ENCODE peak calls at places on chromosomes 2 and 18, in ten cellular contexts. V is psoas muscle; R is right cardiac atrium; Q is mucosa of descending colon; O is fibroblast of lung; H is PC-3; Z is GM23248; T is CD4-positive, CD25-positive, alpha-beta regulatory T cell; B is MM.1S; K is lower lobe of right lung. M is an unnamed sample.

GRCh38 chr2:38174646-38175096 is 98.7 kb upstream of the CYP1B1 start:
- DNase-seq in R (no peak), K (no peak), O (peak; percentile 100), V (no peak), Z (peak; percentile 98), B (no peak), H (no peak), T (no peak), Q (no peak), M (no peak)

GRCh38 chr2:61320181-61320580 is 150.7 kb downstream of the USP34 start:
- DNase-seq in R (no peak), V (no peak), Z (no peak), K (no peak), B (no peak), Q (no peak), O (no peak), H (no peak), T (no peak), M (no peak)

GRCh38 chr2:162280654-162281053 is 37.4 kb upstream of the FAP start:
- DNase-seq in R (no peak), V (no peak), T (no peak), O (no peak), Z (no peak), K (no peak), Q (no peak), B (no peak), H (no peak), M (no peak)

GRCh38 chr2:200136655-200137054 is 169.8 kb upstream of the SPATS2L start:
- DNase-seq in V (no peak), T (no peak), Q (no peak), B (no peak), R (no peak), K (no peak), H (no peak), Z (no peak), O (no peak), M (peak; percentile 59)

GRCh38 chr2:217325251-217325650 is 465.4 kb upstream of the TNP1 start:
- DNase-seq in B (no peak), K (no peak), R (no peak), O (no peak), T (no peak), H (no peak), Q (no peak), V (no peak), Z (no peak), M (no peak)

GRCh38 chr2:189096769-189097447 is 82.7 kb downstream of the COL5A2 start:
- DNase-seq in H (peak; percentile 88), O (peak; percentile 97), V (no peak), T (no peak), Z (peak; percentile 83), R (no peak), B (no peak), K (no peak), Q (no peak), M (no peak)

GRCh38 chr2:158936978-158937377 is 31.5 kb upstream of the TANC1 start:
- DNase-seq in K (no peak), O (peak; percentile 88), R (no peak), Z (peak; percentile 87), Q (no peak), B (no peak), T (no peak), H (peak; percentile 67), V (no peak), M (no peak)

GRCh38 chr2:54558976-54559410 is 102.9 kb downstream of the SPTBN1 start:
- DNase-seq in V (no peak), H (no peak), B (no peak), T (no peak), Z (no peak), Q (no peak), R (no peak), O (no peak), K (no peak), M (no peak)

GRCh38 chr2:209938906-209939305 is 63.5 kb upstream of the RPE start:
- DNase-seq in V (no peak), T (no peak), Q (no peak), R (no peak), B (no peak), Z (no peak), H (no peak), K (no peak), O (no peak), M (no peak)

GRCh38 chr2:239151201-239152131 is 249.4 kb downstream of the HDAC4 start:
- DNase-seq in Z (peak; percentile 50), V (peak; percentile 84), R (no peak), Q (peak; percentile 23), K (peak; percentile 32), B (no peak), O (no peak), H (no peak), T (no peak), M (peak; percentile 13)

GRCh38 chr2:118832791-118833715 is 14.4 kb downstream of the EN1 start:
- DNase-seq in V (no peak), H (no peak), Z (no peak), K (no peak), B (no peak), O (no peak), R (no peak), Q (no peak), T (no peak), M (no peak)

GRCh38 chr2:37659723-37660122 is 11.7 kb downstream of the CDC42EP3 start:
- DNase-seq in Q (no peak), O (no peak), Z (peak; percentile 1), R (no peak), V (no peak), K (no peak), T (no peak), B (peak; percentile 2), H (no peak), M (no peak)

GRCh38 chr2:164816900-164817299 is 24.7 kb downstream of the COBLL1 start:
- DNase-seq in O (no peak), V (no peak), H (no peak), Q (no peak), K (no peak), B (no peak), T (no peak), Z (no peak), R (no peak), M (no peak)

GRCh38 chr2:68489282-68489681 is 21.9 kb downstream of the APLF start:
- DNase-seq in R (no peak), K (no peak), Q (no peak), O (no peak), Z (no peak), H (no peak), B (no peak), T (no peak), V (no peak), M (no peak)

GRCh38 chr2:102085238-102085637 is 57.3 kb upstream of the IL1R1 start:
- DNase-seq in K (no peak), B (no peak), Z (no peak), V (no peak), H (no peak), R (no peak), T (no peak), Q (no peak), O (no peak), M (no peak)

GRCh38 chr2:236840215-236840614 is 245.5 kb upstream of the COPS8 start:
- DNase-seq in Z (peak; percentile 28), V (no peak), R (no peak), O (no peak), T (no peak), Q (no peak), H (no peak), K (no peak), B (no peak), M (no peak)
- H3K9me3 ChIP-seq in Z (no peaks in the 10 kb centered on the region), V (no peaks in the 10 kb centered on the region), R (no peaks in the 10 kb centered on the region), O (no peaks in the 10 kb centered on the region), T (no peaks in the 10 kb centered on the region), Q (no peaks in the 10 kb centered on the region), H (no peaks in the 10 kb centered on the region), K (peaks cover 2% of the 10 kb centered on the region), B (no peaks in the 10 kb centered on the region), M (no peaks in the 10 kb centered on the region)

GRCh38 chr18:78766651-78767533 is 212.7 kb upstream of the SALL3 start:
- DNase-seq in H (no peak), R (no peak), Q (no peak), T (no peak), V (no peak), Z (no peak), B (no peak), O (no peak), K (no peak), M (no peak)

GRCh38 chr18:78762753-78763152 is 216.9 kb upstream of the SALL3 start:
- DNase-seq in Q (no peak), V (no peak), R (no peak), Z (no peak), O (no peak), T (no peak), B (no peak), K (no peak), H (no peak), M (no peak)

GRCh38 chr18:78764544-78764943 is 215.1 kb upstream of the SALL3 start:
- DNase-seq in Q (no peak), K (no peak), H (no peak), T (no peak), V (no peak), R (no peak), Z (no peak), O (no peak), B (no peak), M (no peak)

GRCh38 chr18:78765637-78766281 is 213.9 kb upstream of the SALL3 start:
- DNase-seq in H (no peak), T (no peak), V (no peak), K (no peak), O (no peak), B (no peak), Z (no peak), Q (no peak), R (no peak), M (no peak)

GRCh38 chr18:78765142-78765541 is 214.5 kb upstream of the SALL3 start:
- DNase-seq in T (no peak), K (no peak), O (no peak), B (no peak), Q (no peak), V (no peak), Z (no peak), R (no peak), H (no peak), M (no peak)
- H3K9me3 ChIP-seq in T (no peaks in the 10 kb centered on the region), K (no peaks in the 10 kb centered on the region), O (no peaks in the 10 kb centered on the region), B (no peaks in the 10 kb centered on the region), Q (no peaks in the 10 kb centered on the region), V (no peaks in the 10 kb centered on the region), Z (no peaks in the 10 kb centered on the region), R (no peaks in the 10 kb centered on the region), H (no peaks in the 10 kb centered on the region), M (no peaks in the 10 kb centered on the region)

DNA sequence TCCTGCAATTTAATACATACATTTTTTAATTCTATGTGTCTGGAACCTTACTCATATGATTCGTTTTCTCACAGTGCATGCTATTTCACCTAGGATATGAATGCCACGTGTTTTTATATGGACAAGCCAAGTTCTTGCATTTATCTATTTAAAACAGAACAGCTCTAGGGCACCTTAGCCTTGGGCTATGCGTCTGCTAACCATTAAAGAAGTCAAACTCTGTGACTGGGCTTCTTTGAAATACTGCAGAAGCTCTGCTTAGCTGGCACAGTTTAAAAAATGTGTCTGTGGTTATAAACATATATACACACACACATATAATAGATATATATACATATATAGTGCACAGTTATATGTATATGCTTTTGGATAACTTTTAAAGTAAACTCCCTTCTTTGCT is 890.8 kb upstream of the KLHL29 start:
- DNase-seq in K (no peak), Z (no peak), Q (no peak), H (no peak), V (no peak), B (no peak), R (no peak), O (no peak), T (no peak), M (no peak)
- H3K9me3 ChIP-seq in K (no peaks in the 10 kb centered on the region), Z (no peaks in the 10 kb centered on the region), Q (no peaks in the 10 kb centered on the region), H (no peaks in the 10 kb centered on the region), V (no peaks in the 10 kb centered on the region), B (no peaks in the 10 kb centered on the region), R (no peaks in the 10 kb centered on the region), O (no peaks in the 10 kb centered on the region), T (no peaks in the 10 kb centered on the region), M (no peaks in the 10 kb centered on the region)

GRCh38 chr2:28546242-28546641 is 50.4 kb downstream of the PLB1 start:
- DNase-seq in R (no peak), V (no peak), B (no peak), K (no peak), T (no peak), H (no peak), Q (peak; percentile 32), Z (no peak), O (no peak), M (no peak)
- H3K9me3 ChIP-seq in R (no peaks in the 10 kb centered on the region), V (no peaks in the 10 kb centered on the region), B (no peaks in the 10 kb centered on the region), K (no peaks in the 10 kb centered on the region), T (no peaks in the 10 kb centered on the region), H (no peaks in the 10 kb centered on the region), Q (no peaks in the 10 kb centered on the region), Z (no peaks in the 10 kb centered on the region), O (no peaks in the 10 kb centered on the region), M (no peaks in the 10 kb centered on the region)

M was measured in H9.